ENCODE peak calls at places on chromosome 1, in five cellular contexts. K is transverse colon, I is right lobe of liver, U is gastrocnemius medialis, X is stomach. S is an unnamed sample.

GRCh38 chr1:184059887-184060286 is 8.4 kb downstream of the TSEN15 start:
- DNase-seq in I (no peak), U (no peak), X (no peak), K (no peak), S (no peak)

GRCh38 chr1:230163719-230164118 is 96.7 kb downstream of the GALNT2 start:
- DNase-seq in I (peak; percentile 92), U (peak; percentile 71), K (no peak), X (no peak), S (no peak)

GRCh38 chr1:201640624-201641023 is 101.7 kb downstream of the NAV1 start:
- DNase-seq in U (no peak), K (peak; percentile 23), I (no peak), X (no peak), S (no peak)

GRCh38 chr1:228510101-228510850 is 23.1 kb downstream of the RNF187 start:
- DNase-seq in U (no peak), X (no peak), K (no peak), I (no peak), S (no peak)

GRCh38 chr1:160672789-160673695 is 26.2 kb upstream of the SLAMF1 start:
- DNase-seq in I (no peak), K (no peak), U (no peak), X (no peak), S (no peak)

GRCh38 chr1:145922266-145922665 is 3.7 kb upstream of the PEX11B start:
- DNase-seq in X (no peak), I (no peak), K (no peak), U (no peak), S (no peak)

GRCh38 chr1:56094168-56094567 is 485.2 kb downstream of the PLPP3 start:
- DNase-seq in U (no peak), K (no peak), X (no peak), I (no peak), S (no peak)

GRCh38 chr1:150563340-150564038 is 14.3 kb downstream of the ADAMTSL4 start:
- DNase-seq in U (no peak), K (peak; percentile 79), X (peak; percentile 90), I (peak; percentile 69), S (peak; percentile 18)

GRCh38 chr1:16173447-16174260 is 17.8 kb upstream of the EPHA2 start:
- DNase-seq in I (peak; percentile 64), X (peak; percentile 84), K (peak; percentile 89), U (no peak), S (no peak)

GRCh38 chr1:242120432-242120831 is 121.5 kb upstream of the MAP1LC3C start:
- DNase-seq in U (no peak), X (no peak), I (no peak), K (no peak), S (no peak)

GRCh38 chr1:47755368-47755990 is 241.7 kb downstream of the TRABD2B start:
- DNase-seq in I (peak; percentile 57), X (peak; percentile 35), K (peak; percentile 63), U (no peak), S (no peak)

GRCh38 chr1:30738670-30739559 is 15.5 kb upstream of the MATN1 start:
- DNase-seq in K (no peak), U (no peak), I (no peak), X (no peak), S (no peak)

GRCh38 chr1:85900921-85901320 is 192.7 kb upstream of the ZNHIT6 start:
- DNase-seq in K (no peak), U (no peak), I (no peak), X (no peak), S (no peak)

GRCh38 chr1:202664083-202664482 is 46.2 kb downstream of the SYT2 start:
- DNase-seq in U (no peak), X (no peak), I (no peak), K (no peak), S (no peak)

GRCh38 chr1:177645491-177645890 is 324.4 kb downstream of the SEC16B start:
- DNase-seq in X (no peak), K (no peak), U (no peak), I (no peak), S (no peak)

GRCh38 chr1:8517579-8518489 is 199.9 kb downstream of the SLC45A1 start:
- DNase-seq in I (no peak), K (no peak), X (no peak), U (no peak), S (no peak)

GRCh38 chr1:15429701-15430149 is 8.5 kb upstream of the CTRC start:
- DNase-seq in K (no peak), I (no peak), U (no peak), X (no peak), S (no peak)

GRCh38 chr1:7387053-7387861 is 383.8 kb upstream of the VAMP3 start:
- DNase-seq in X (peak; percentile 20), I (no peak), K (no peak), U (no peak), S (no peak)

GRCh38 chr1:2554621-2555387 is 1.4 kb upstream of the TNFRSF14 start:
- DNase-seq in K (peak; percentile 49), U (no peak), X (no peak), I (peak; percentile 68), S (no peak)

GRCh38 chr1:212610575-212610967 is 2.0 kb downstream of the ATF3 start:
- DNase-seq in K (no peak), I (no peak), X (no peak), U (no peak), S (no peak)
- TF ChIP-seq POLR2A in K (no peak), I (no peak), X (no peak), U (no peak), S (no peak)

GRCh38 chr1:235874226-235874625 is 7.5 kb upstream of the LYST start:
- DNase-seq in K (no peak), X (no peak), U (no peak), I (no peak), S (no peak)
- H3K27ac ChIP-seq in K (no peak overlapping the region), X (no peak overlapping the region), U (no peak overlapping the region), I (no peak overlapping the region), S (no peak overlapping the region)

GRCh38 chr1:247110627-247111258 is 6.6 kb upstream of the ZNF669 start:
- DNase-seq in I (peak; percentile 54), X (no peak), K (no peak), U (no peak), S (peak; percentile 5)

GRCh38 chr1:247113094-247113497 is 8.9 kb upstream of the ZNF669 start:
- DNase-seq in U (no peak), X (peak; percentile 65), I (peak; percentile 82), K (no peak), S (no peak)

GRCh38 chr1:247111259-247111635 is 7.1 kb upstream of the ZNF669 start:
- DNase-seq in I (peak; percentile 61), X (no peak), U (no peak), K (no peak), S (no peak)

GRCh38 chr1:247112479-247112781 is 8.3 kb upstream of the ZNF669 start:
- DNase-seq in I (no peak), X (no peak), K (no peak), U (no peak), S (no peak)

DNA sequence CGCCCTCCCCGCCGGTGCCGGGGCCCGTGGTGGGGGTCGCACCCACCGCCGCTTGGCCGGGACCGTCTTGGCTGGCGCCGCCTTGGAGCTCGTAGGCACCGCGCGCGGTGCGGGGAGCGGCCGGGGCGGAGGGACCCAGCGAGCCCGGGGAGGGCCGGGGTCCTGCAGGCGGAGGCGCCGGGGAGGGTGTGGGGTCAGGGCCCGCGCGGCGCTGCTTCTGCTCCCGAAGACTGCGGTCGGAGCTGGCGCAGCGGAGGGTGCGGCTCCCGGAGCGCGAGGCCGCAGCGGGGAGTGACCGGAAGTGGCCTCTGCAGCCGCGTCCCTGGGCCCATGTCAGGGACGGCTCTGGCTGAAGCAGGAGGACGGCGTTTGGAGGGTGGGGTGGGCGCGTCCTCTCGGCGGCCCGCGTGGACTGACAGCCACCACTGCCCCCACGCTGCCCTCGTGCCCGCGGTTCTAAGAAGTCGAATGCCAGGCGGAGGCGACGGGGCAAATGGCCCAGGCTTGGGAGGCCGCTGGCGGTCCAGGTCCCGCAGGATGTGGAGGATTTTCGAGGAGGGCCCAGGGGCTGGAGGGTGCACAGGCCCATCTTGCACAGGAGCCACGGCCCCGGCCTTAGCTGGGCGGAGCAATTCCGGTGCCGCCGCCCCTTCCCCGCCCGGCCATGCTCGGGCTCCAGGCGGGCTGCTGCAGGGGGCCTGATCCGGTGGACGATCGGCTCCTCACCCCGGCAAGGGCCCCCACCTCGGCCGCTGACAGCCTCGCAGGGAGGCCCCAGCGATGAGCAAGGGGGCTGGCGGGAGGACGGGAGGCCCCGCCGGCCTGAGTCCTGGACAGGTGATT is 7.7 kb upstream of the ZNF669 start:
- DNase-seq in K (peak; percentile 69), I (peak; percentile 82), U (peak; percentile 33), X (peak; percentile 73), S (peak; percentile 29)
- TF ChIP-seq POLR2A in K (peak; percentile 52), I (peak; percentile 84), U (peak; percentile 53), X (no peak), S (peak; percentile 54)

GRCh38 chr1:206079130-206079529 is 26.2 kb downstream of the RHEX start:
- DNase-seq in U (no peak), K (no peak), I (no peak), X (no peak), S (no peak)
- H3K27ac ChIP-seq in U (no peak overlapping the region), K (no peak overlapping the region), I (no peak overlapping the region), X (no peak overlapping the region), S (no peak overlapping the region)

S was measured in tibial nerve.